ENCODE peak calls at places on chromosomes 11 and 22, in ten cellular contexts. H is gastrocnemius medialis, N is MCF 10A, V is T-helper 2 cell, G is mesenchymal stem cell, K is foreskin keratinocyte, F is activated T-cell treated with anti-CD3 and anti-CD28 coated beads for 1 hour, W is RCC 7860, O is pancreas, J is sigmoid colon. U is an unnamed sample.

GRCh38 chr11:71998649-71999310 is at the start of gene IL18BP:
- DNase-seq in G (no peak), K (no peak), O (no peak), H (no peak), N (no peak), F (no peak), W (no peak), V (no peak), J (peak; percentile 68), U (peak; percentile 21)

GRCh38 chr11:134634897-134635831 is 223.1 kb upstream of the B3GAT1 start:
- DNase-seq in F (no peak), K (no peak), J (no peak), V (no peak), O (no peak), N (no peak), H (no peak), G (no peak), W (no peak), U (no peak)

GRCh38 chr11:74418509-74418895 is 20.3 kb upstream of the PGM2L1 start:
- DNase-seq in J (no peak), V (no peak), K (no peak), W (peak; percentile 66), G (peak; percentile 73), O (no peak), H (no peak), F (no peak), N (peak; percentile 73), U (no peak)

GRCh38 chr22:26466196-26466595 is 17.4 kb downstream of the HPS4 start:
- DNase-seq in F (no peak), W (no peak), V (no peak), N (no peak), G (no peak), J (no peak), O (no peak), K (no peak), H (peak; percentile 23), U (no peak)

GRCh38 chr22:38214248-38215056 is 12.7 kb downstream of the MAFF start:
- DNase-seq in N (no peak), H (no peak), J (peak; percentile 83), G (peak; percentile 61), V (peak; percentile 35), K (no peak), F (peak; percentile 59), O (peak; percentile 64), W (no peak), U (peak; percentile 50)

GRCh38 chr11:23679041-23679440 is 817.8 kb upstream of the LUZP2 start:
- DNase-seq in G (no peak), F (no peak), K (no peak), J (no peak), V (no peak), H (no peak), N (no peak), W (no peak), O (no peak), U (no peak)

GRCh38 chr11:68776442-68777235 is 25.3 kb upstream of the TESMIN start:
- DNase-seq in O (no peak), W (no peak), V (no peak), K (no peak), N (no peak), F (no peak), H (no peak), G (no peak), J (no peak), U (no peak)

GRCh38 chr22:23217171-23218052 is 37.1 kb downstream of the BCR start:
- DNase-seq in J (no peak), V (no peak), O (no peak), K (no peak), W (no peak), N (no peak), F (no peak), G (peak; percentile 55), H (no peak), U (no peak)

GRCh38 chr11:64751136-64751535 is 7.2 kb upstream of the RASGRP2 start:
- DNase-seq in O (peak; percentile 8), V (no peak), G (no peak), W (no peak), H (no peak), J (peak; percentile 39), K (no peak), F (no peak), N (no peak), U (no peak)

GRCh38 chr11:78749243-78749730 is 174.6 kb upstream of the NARS2 start:
- DNase-seq in N (no peak), H (no peak), V (no peak), J (no peak), O (no peak), F (no peak), K (no peak), W (no peak), G (no peak), U (no peak)

GRCh38 chr11:11421509-11421908 is 68.5 kb upstream of the CSNK2A3 start:
- DNase-seq in V (no peak), J (no peak), O (no peak), F (no peak), H (no peak), K (no peak), G (no peak), W (no peak), N (no peak), U (no peak)

GRCh38 chr11:81658722-81659121 is 1074.9 kb downstream of the FAM181B start:
- DNase-seq in G (no peak), F (no peak), H (no peak), N (peak; percentile 27), O (no peak), W (no peak), J (no peak), V (no peak), K (no peak), U (no peak)

GRCh38 chr11:46520971-46521745 is 72.7 kb downstream of the AMBRA1 start:
- DNase-seq in N (peak; percentile 48), F (no peak), G (peak; percentile 70), V (no peak), O (no peak), J (no peak), K (peak; percentile 53), W (peak; percentile 21), H (no peak), U (no peak)

GRCh38 chr22:25403752-25404471 is 160.6 kb upstream of the GRK3 start:
- DNase-seq in K (no peak), W (no peak), V (no peak), N (peak; percentile 31), H (no peak), G (peak; percentile 57), J (peak; percentile 64), O (no peak), F (no peak), U (no peak)

GRCh38 chr22:26587991-26588613 is 1.8 kb downstream of the TPST2 start:
- DNase-seq in V (no peak), W (no peak), H (no peak), F (no peak), N (no peak), K (no peak), J (no peak), O (no peak), G (no peak), U (no peak)

GRCh38 chr11:125724125-125724524 is 22.0 kb upstream of the PATE1 start:
- DNase-seq in V (no peak), F (no peak), W (no peak), O (no peak), H (no peak), J (no peak), K (no peak), G (no peak), N (peak; percentile 23), U (no peak)

GRCh38 chr11:78986305-78986704 is 411.6 kb upstream of the NARS2 start:
- DNase-seq in K (no peak), F (no peak), G (no peak), J (no peak), O (no peak), H (no peak), N (no peak), W (no peak), V (no peak), U (no peak)

GRCh38 chr11:46222485-46223251 is 54.8 kb upstream of the CREB3L1 start:
- DNase-seq in O (no peak), F (no peak), W (no peak), H (no peak), G (no peak), J (no peak), V (no peak), N (no peak), K (no peak), U (no peak)

GRCh38 chr11:44269369-44270351 is 40.3 kb downstream of the ALX4 start:
- DNase-seq in H (no peak), G (no peak), K (no peak), O (no peak), W (no peak), V (no peak), J (no peak), F (no peak), N (no peak), U (no peak)

GRCh38 chr22:38454011-38454360 is 1.0 kb downstream of the KCNJ4 start:
- DNase-seq in G (no peak), O (no peak), V (no peak), K (no peak), F (no peak), H (no peak), W (no peak), N (no peak), J (no peak), U (no peak)

GRCh38 chr11:8773916-8774537 is 91.4 kb downstream of the RPL27A start:
- DNase-seq in J (no peak), W (no peak), H (no peak), G (no peak), K (no peak), V (no peak), O (peak; percentile 6), N (no peak), F (no peak), U (no peak)

GRCh38 chr22:40819741-40820140 is 595 bp upstream of the SLC25A17 start:
- DNase-seq in W (no peak), J (no peak), G (peak; percentile 64), O (no peak), F (no peak), K (no peak), V (no peak), H (no peak), N (peak; percentile 30), U (no peak)

GRCh38 chr22:43298062-43298801 is 44.9 kb downstream of the SCUBE1 start:
- DNase-seq in O (no peak), F (no peak), V (no peak), W (no peak), K (no peak), G (no peak), J (no peak), H (no peak), N (no peak), U (no peak)

GRCh38 chr11:13699041-13699440 is 30.6 kb downstream of the FAR1 start:
- DNase-seq in N (no peak), G (no peak), J (no peak), V (no peak), W (no peak), F (no peak), H (no peak), K (no peak), O (no peak), U (no peak)

GRCh38 chr22:17957683-17958082 is 66.7 kb downstream of the MICAL3 start:
- DNase-seq in W (no peak), F (no peak), O (no peak), G (no peak), N (no peak), J (peak; percentile 55), K (no peak), H (no peak), V (no peak), U (no peak)

GRCh38 chr11:103108933-103109817 is at the start of gene DYNC2H1:
- DNase-seq in F (peak; percentile 80), N (peak; percentile 87), O (peak; percentile 86), V (peak; percentile 77), W (peak; percentile 81), G (peak; percentile 95), J (peak; percentile 91), H (peak; percentile 50), K (peak; percentile 79), U (peak; percentile 86)

GRCh38 chr22:44668190-44668885 is 33.7 kb upstream of the PRR5 start:
- DNase-seq in K (no peak), H (no peak), W (no peak), V (peak; percentile 12), N (no peak), G (no peak), J (peak; percentile 64), F (peak; percentile 13), O (no peak), U (peak; percentile 52)